ENCODE peak calls at places on chromosomes 12 and 14, in four cellular contexts. Q is cardiac fibroblast, W is neural progenitor cell, D is transverse colon. A is an unnamed sample.

GRCh38 chr12:22230280-22230794 is 104.2 kb downstream of the ST8SIA1 start:
- DNase-seq in Q (no peak), W (no peak), D (no peak), A (no peak)

GRCh38 chr12:90287585-90287984 is 578.9 kb upstream of the ATP2B1 start:
- DNase-seq in Q (no peak), W (no peak), D (no peak), A (no peak)

GRCh38 chr12:119202544-119202943 is 23.8 kb downstream of the HSPB8 start:
- DNase-seq in Q (no peak), W (no peak), D (no peak), A (no peak)

GRCh38 chr14:24813089-24813815 is 179.3 kb upstream of the GZMB start:
- DNase-seq in Q (no peak), W (no peak), D (no peak), A (no peak)

GRCh38 chr14:85281921-85282320 is 248.0 kb upstream of the FLRT2 start:
- DNase-seq in Q (peak), W (no peak), D (no peak), A (no peak)

GRCh38 chr12:81953541-81953940 is 194.4 kb upstream of the PPFIA2 start:
- DNase-seq in Q (no peak), W (no peak), D (no peak), A (no peak)

GRCh38 chr12:22626429-22626828 is 1.5 kb downstream of the ETNK1 start:
- DNase-seq in Q (peak), W (no peak), D (no peak), A (no peak)

GRCh38 chr14:100406505-100407131 is 83.5 kb downstream of the SLC25A47 start:
- DNase-seq in Q (peak), W (no peak), D (peak), A (peak)

GRCh38 chr12:55720894-55721444 is 776 bp downstream of the RDH5 start:
- DNase-seq in Q (peak), W (peak), D (peak), A (no peak)

GRCh38 chr12:4265280-4265679 is 8.3 kb upstream of the CCND2 start:
- DNase-seq in Q (no peak), W (no peak), D (no peak), A (no peak)

GRCh38 chr12:23941780-23942179 is 7.7 kb downstream of the SOX5 start:
- DNase-seq in Q (no peak), W (no peak), D (no peak), A (no peak)

GRCh38 chr14:68444449-68445168 is 348.3 kb downstream of the ZFP36L1 start:
- DNase-seq in Q (peak), W (no peak), D (no peak), A (no peak)

GRCh38 chr14:100782516-100783320 is 43.2 kb upstream of the MEG3 start:
- DNase-seq in Q (no peak), W (no peak), D (no peak), A (no peak)

GRCh38 chr14:99312106-99312505 is 40.1 kb upstream of the BCL11B start:
- DNase-seq in Q (no peak), W (no peak), D (no peak), A (no peak)

GRCh38 chr14:73712540-73713141 is 1.5 kb downstream of the PNMA1 start:
- DNase-seq in Q (no peak), W (peak), D (no peak), A (no peak)

GRCh38 chr12:122185494-122186082 is 2.7 kb downstream of the LRRC43 start:
- DNase-seq in Q (no peak), W (no peak), D (no peak), A (no peak)

GRCh38 chr12:591571-592505 is 71.4 kb downstream of the NINJ2 start:
- DNase-seq in Q (no peak), W (no peak), D (no peak), A (no peak)

GRCh38 chr12:88945041-88945732 is 364.9 kb upstream of the KITLG start:
- DNase-seq in Q (peak), W (no peak), D (no peak), A (no peak)

GRCh38 chr12:27400856-27401255 is 45.7 kb upstream of the SMCO2 start:
- DNase-seq in Q (no peak), W (no peak), D (no peak), A (no peak)

GRCh38 chr12:108559748-108560147 is 1.2 kb downstream of the SART3 start:
- DNase-seq in Q (no peak), W (no peak), D (no peak), A (no peak)

GRCh38 chr12:53381739-53382630 is 2.0 kb downstream of the SP1 start:
- DNase-seq in Q (peak), W (peak), D (peak), A (peak)

GRCh38 chr12:109893250-109893995 is 6.7 kb upstream of the TCHP start:
- DNase-seq in Q (no peak), W (no peak), D (no peak), A (no peak)

GRCh38 chr14:50778757-50779483 is 52.0 kb downstream of the NIN start:
- DNase-seq in Q (no peak), W (no peak), D (no peak), A (no peak)

GRCh38 chr12:39824505-39825198 is 205.0 kb upstream of the ABCD2 start:
- DNase-seq in Q (peak), W (no peak), D (no peak), A (no peak)

GRCh38 chr12:115433014-115433634 is 749.1 kb upstream of the TBX3 start:
- DNase-seq in Q (no peak), W (no peak), D (no peak), A (no peak)

A was measured in CD8-positive, alpha-beta memory T cell.